ENCODE peak calls at places on chromosomes 12 and 14, in four cellular contexts. One of them, this sample, is unnamed.

GRCh38 chr14:51394804-51395203 is 154.8 kb downstream of the TMX1 start:
- DNase-seq in sigmoid colon: no peak
- DNase-seq in A549: no peak
- DNase-seq in HCT116: no peak
- DNase-seq in this sample: no peak

GRCh38 chr12:131147894-131148293 is 194.2 kb downstream of the ADGRD1 start:
- DNase-seq in sigmoid colon: no peak
- DNase-seq in A549: no peak
- DNase-seq in HCT116: no peak
- DNase-seq in this sample: no peak

GRCh38 chr14:90624732-90625444 is 191.3 kb downstream of the TTC7B start:
- DNase-seq in sigmoid colon: no peak
- DNase-seq in A549: no peak
- DNase-seq in HCT116: no peak
- DNase-seq in this sample: no peak

GRCh38 chr12:52037248-52037861 is 13.9 kb upstream of the NR4A1 start:
- DNase-seq in A549: no peak
- DNase-seq in HCT116: no peak
- DNase-seq in sigmoid colon: peak; percentile 94
- DNase-seq in this sample: no peak

GRCh38 chr12:54526800-54527630 is 22.4 kb upstream of the PDE1B start:
- DNase-seq in A549: no peak
- DNase-seq in sigmoid colon: no peak
- DNase-seq in HCT116: peak; percentile 53
- DNase-seq in this sample: no peak

GRCh38 chr12:132453361-132454133 is 36.4 kb upstream of the FBRSL1 start:
- DNase-seq in HCT116: no peak
- DNase-seq in sigmoid colon: no peak
- DNase-seq in A549: no peak
- DNase-seq in this sample: no peak

GRCh38 chr14:100827140-100827517 is 1.2 kb downstream of the MEG3 start:
- DNase-seq in A549: no peak
- DNase-seq in sigmoid colon: no peak
- DNase-seq in HCT116: no peak
- DNase-seq in this sample: no peak

GRCh38 chr12:111467862-111468245 is 62.1 kb downstream of the SH2B3 start:
- DNase-seq in sigmoid colon: no peak
- DNase-seq in HCT116: no peak
- DNase-seq in A549: no peak
- DNase-seq in this sample: no peak

GRCh38 chr14:81771876-81772275 is 238.2 kb upstream of the SEL1L start:
- DNase-seq in sigmoid colon: no peak
- DNase-seq in HCT116: no peak
- DNase-seq in A549: no peak
- DNase-seq in this sample: no peak

GRCh38 chr14:66539034-66539433 is 31.1 kb downstream of the GPHN start:
- DNase-seq in HCT116: no peak
- DNase-seq in sigmoid colon: no peak
- DNase-seq in A549: no peak
- DNase-seq in this sample: no peak

GRCh38 chr12:122870867-122871664 is 24.9 kb downstream of the VPS37B start:
- DNase-seq in A549: no peak
- DNase-seq in sigmoid colon: peak; percentile 72
- DNase-seq in HCT116: no peak
- DNase-seq in this sample: no peak
- H3K27ac ChIP-seq in A549: no peak overlapping the region
- H3K27ac ChIP-seq in sigmoid colon: peak overlapping the region; percentile 84
- H3K27ac ChIP-seq in HCT116: no peak overlapping the region
- H3K27ac ChIP-seq in this sample: peak overlapping the region; percentile 62

GRCh38 chr14:52458721-52459085 is 93.6 kb downstream of the TXNDC16 start:
- DNase-seq in A549: no peak
- DNase-seq in HCT116: no peak
- DNase-seq in sigmoid colon: no peak
- DNase-seq in this sample: no peak

GRCh38 chr14:52455291-52456088 is 96.8 kb downstream of the TXNDC16 start:
- DNase-seq in sigmoid colon: no peak
- DNase-seq in HCT116: no peak
- DNase-seq in A549: no peak
- DNase-seq in this sample: no peak
- H3K27ac ChIP-seq in sigmoid colon: no peak overlapping the region
- H3K27ac ChIP-seq in HCT116: no peak overlapping the region
- H3K27ac ChIP-seq in A549: peak overlapping the region; percentile 59
- H3K27ac ChIP-seq in this sample: no peak overlapping the region

DNA sequence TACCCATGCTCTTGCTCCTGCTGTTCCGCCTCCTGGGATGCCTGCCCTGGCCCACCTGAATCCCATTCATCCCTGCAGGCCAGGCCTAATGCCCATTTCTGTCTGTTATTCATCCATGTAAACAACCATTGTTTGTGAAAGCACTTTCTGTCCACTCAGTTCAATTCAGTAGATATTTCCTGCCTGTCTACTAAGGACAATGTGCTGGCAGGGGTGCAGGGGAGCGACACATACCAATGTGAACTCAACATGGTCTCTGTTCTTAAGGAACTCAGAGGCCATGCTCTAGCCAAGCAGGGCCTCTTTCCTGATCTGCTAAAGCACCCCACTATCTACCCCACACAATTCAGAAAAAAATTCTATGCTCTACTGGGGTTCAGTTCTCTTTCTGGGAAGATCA is 88.5 kb upstream of the ZFP36L1 start:
- DNase-seq in sigmoid colon: peak; percentile 50
- DNase-seq in A549: no peak
- DNase-seq in HCT116: no peak
- DNase-seq in this sample: no peak
- H3K27ac ChIP-seq in sigmoid colon: peak overlapping the region; percentile 71
- H3K27ac ChIP-seq in A549: no peak overlapping the region
- H3K27ac ChIP-seq in HCT116: no peak overlapping the region
- H3K27ac ChIP-seq in this sample: no peak overlapping the region

GRCh38 chr14:69711471-69712216 is 55.3 kb upstream of the SRSF5 start:
- DNase-seq in HCT116: no peak
- DNase-seq in sigmoid colon: peak; percentile 74
- DNase-seq in A549: no peak
- DNase-seq in this sample: peak; percentile 49
- H3K27ac ChIP-seq in HCT116: peak overlapping the region; percentile 34
- H3K27ac ChIP-seq in sigmoid colon: peak overlapping the region; percentile 69
- H3K27ac ChIP-seq in A549: no peak overlapping the region
- H3K27ac ChIP-seq in this sample: peak overlapping the region; percentile 69

DNA sequence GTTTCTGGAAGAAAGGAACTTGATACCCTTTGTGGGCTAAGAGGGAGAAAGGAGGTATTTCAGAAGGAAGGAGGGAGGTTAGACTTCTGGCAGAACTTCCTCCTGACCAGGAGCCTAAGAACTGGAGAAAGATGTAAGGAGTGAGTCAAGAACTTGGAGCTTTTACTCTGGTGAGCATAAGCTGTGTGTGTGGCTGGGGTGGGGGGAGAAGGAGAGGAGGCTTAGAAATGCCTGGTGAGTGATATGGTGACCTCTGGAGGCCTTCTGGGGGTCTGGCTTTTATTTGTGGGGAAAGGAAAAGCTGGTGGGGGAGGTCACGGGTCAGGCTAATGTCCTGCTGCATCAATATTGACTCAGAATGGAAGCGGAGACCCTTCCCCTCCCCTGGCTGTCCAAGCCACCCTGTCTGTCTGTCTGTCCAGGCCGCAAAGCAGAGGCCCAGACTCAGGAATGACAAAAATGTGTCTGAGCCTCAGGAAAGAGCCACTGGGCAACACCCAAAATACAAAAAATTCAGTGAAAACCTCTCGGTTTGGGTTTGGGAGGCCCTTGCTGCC is 4.8 kb downstream of the LRP1 start:
- DNase-seq in A549: no peak
- DNase-seq in HCT116: no peak
- DNase-seq in sigmoid colon: no peak
- DNase-seq in this sample: no peak
- H3K27ac ChIP-seq in A549: no peak overlapping the region
- H3K27ac ChIP-seq in HCT116: no peak overlapping the region
- H3K27ac ChIP-seq in sigmoid colon: peak overlapping the region; percentile 92
- H3K27ac ChIP-seq in this sample: peak overlapping the region; percentile 61

GRCh38 chr12:82745062-82745461 is 58.4 kb downstream of the TMTC2 start:
- DNase-seq in sigmoid colon: no peak
- DNase-seq in A549: no peak
- DNase-seq in HCT116: no peak
- DNase-seq in this sample: no peak

GRCh38 chr12:82745807-82746206 is 59.1 kb downstream of the TMTC2 start:
- DNase-seq in HCT116: no peak
- DNase-seq in sigmoid colon: no peak
- DNase-seq in A549: no peak
- DNase-seq in this sample: no peak

DNA sequence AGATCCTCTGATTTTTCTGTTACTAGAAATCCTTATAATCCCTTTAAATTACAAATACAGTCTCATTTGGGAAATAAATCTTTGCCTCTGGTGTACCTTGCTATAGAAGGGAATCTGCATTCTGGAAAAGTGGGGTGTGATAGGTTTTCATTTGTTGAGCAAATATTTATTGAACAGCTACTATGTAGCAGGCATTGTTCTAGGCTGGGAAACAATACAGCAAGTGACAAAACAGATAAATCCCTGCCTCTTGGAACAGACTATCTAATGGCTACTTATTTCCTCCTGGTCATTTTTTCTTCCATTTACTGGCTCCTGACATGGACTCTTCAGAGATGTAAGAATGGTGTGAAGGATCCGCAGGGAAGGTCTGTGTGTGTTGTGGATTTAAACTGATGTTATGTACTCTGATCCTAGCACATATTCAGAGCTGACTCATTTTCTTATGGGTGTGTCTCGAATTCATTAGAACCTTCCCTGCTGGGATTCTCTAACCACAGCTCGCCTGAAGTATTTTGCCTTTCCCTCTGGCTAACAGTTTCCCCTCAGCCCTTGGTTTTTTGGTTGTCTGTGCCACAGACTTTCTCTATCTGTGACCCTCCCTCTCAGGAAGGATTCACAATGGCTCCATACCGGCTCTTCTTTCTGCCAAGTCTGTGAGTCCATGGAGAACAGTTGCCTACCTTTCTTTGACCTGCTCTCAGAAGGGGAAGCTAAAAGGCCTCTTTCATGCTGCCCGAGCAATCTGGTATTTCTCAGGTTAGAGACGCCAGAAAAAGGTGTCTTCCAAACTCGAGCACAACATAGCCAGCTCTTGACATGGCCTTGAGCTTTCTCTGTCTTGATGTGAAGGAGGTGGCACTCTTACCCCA is 53.7 kb downstream of the TMTC2 start:
- DNase-seq in A549: peak; percentile 48
- DNase-seq in sigmoid colon: no peak
- DNase-seq in HCT116: peak; percentile 84
- DNase-seq in this sample: no peak
- H3K27ac ChIP-seq in A549: peak overlapping the region; percentile 57
- H3K27ac ChIP-seq in sigmoid colon: no peak overlapping the region
- H3K27ac ChIP-seq in HCT116: peak overlapping the region; percentile 73
- H3K27ac ChIP-seq in this sample: no peak overlapping the region

GRCh38 chr14:105351920-105352871 is 37.6 kb downstream of the PACS2 start:
- DNase-seq in A549: peak; percentile 93
- DNase-seq in HCT116: peak; percentile 73
- DNase-seq in sigmoid colon: peak; percentile 90
- DNase-seq in this sample: peak; percentile 24
- H3K27ac ChIP-seq in A549: no peak overlapping the region
- H3K27ac ChIP-seq in HCT116: peak overlapping the region; percentile 29
- H3K27ac ChIP-seq in sigmoid colon: no peak overlapping the region
- H3K27ac ChIP-seq in this sample: peak overlapping the region; percentile 69